ENCODE peak calls at places on chromosomes 12 and 14, in ten cellular contexts. W, J, V, X, Y, A, P, L, Q and R are unnamed samples.

GRCh38 chr14:95895720-95896119 is 19.1 kb downstream of the TUNAR start:
- DNase-seq in W (no peak), J (no peak), V (peak), X (no peak), Q (no peak), P (no peak), A (no peak), L (no peak), Y (peak), R (no peak)

GRCh38 chr12:93156091-93156490 is 221.6 kb upstream of the NUDT4 start:
- DNase-seq in P (no peak), X (no peak), J (no peak), V (no peak), Q (no peak), W (no peak), A (no peak), Y (no peak), L (no peak), R (no peak)

GRCh38 chr14:54200726-54201125 is 196.1 kb upstream of the CDKN3 start:
- DNase-seq in P (no peak), A (peak), J (no peak), Q (no peak), Y (no peak), V (no peak), L (peak), W (no peak), X (no peak), R (no peak)

GRCh38 chr12:106223485-106224391 is 24.1 kb downstream of the CKAP4 start:
- DNase-seq in Y (peak), L (no peak), V (peak), A (peak), J (peak), Q (peak), X (peak), P (no peak), W (no peak), R (peak)

GRCh38 chr12:20549115-20549719 is 145.9 kb upstream of the SLCO1C1 start:
- DNase-seq in J (no peak), Q (peak), L (no peak), P (no peak), X (no peak), W (no peak), Y (no peak), A (peak), V (no peak), R (no peak)

GRCh38 chr12:52575256-52575655 is 1.6 kb upstream of the KRT74 start:
- DNase-seq in A (no peak), W (no peak), P (no peak), J (no peak), X (no peak), Q (no peak), V (no peak), L (no peak), Y (no peak), R (no peak)

GRCh38 chr12:93922583-93923006 is 225.8 kb upstream of the PLXNC1 start:
- DNase-seq in Q (no peak), W (no peak), A (no peak), X (no peak), V (no peak), Y (no peak), J (no peak), L (no peak), P (no peak), R (no peak)

GRCh38 chr12:57629897-57630471 is 3.0 kb downstream of the B4GALNT1 start:
- DNase-seq in W (no peak), L (no peak), J (peak), Q (no peak), P (no peak), X (no peak), A (no peak), V (no peak), Y (no peak), R (no peak)

GRCh38 chr12:63276537-63277365 is 125.8 kb upstream of the AVPR1A start:
- DNase-seq in Y (peak), Q (no peak), A (peak), J (no peak), V (no peak), X (no peak), L (no peak), P (no peak), W (no peak), R (no peak)

GRCh38 chr12:101793401-101793800 is 37.4 kb downstream of the GNPTAB start:
- DNase-seq in L (no peak), A (peak), V (peak), X (no peak), Y (no peak), J (no peak), W (peak), P (no peak), Q (no peak), R (no peak)

GRCh38 chr12:127162307-127162706 is 1104.7 kb upstream of the TMEM132C start:
- DNase-seq in V (peak), A (no peak), L (no peak), Y (no peak), P (no peak), X (no peak), W (no peak), J (no peak), Q (no peak), R (no peak)
- TF ChIP-seq CTCF in V (no peak), A (no peak), L (no peak), Y (no peak), P (no peak), X (no peak), W (no peak), J (no peak), Q (no peak), R (no peak)

GRCh38 chr12:55142896-55143870 is 17.0 kb downstream of the OR9K2 start:
- DNase-seq in Y (peak), W (peak), P (no peak), V (peak), J (no peak), X (no peak), Q (no peak), A (peak), L (peak), R (peak)
- TF ChIP-seq CTCF in Y (peak), W (peak), P (peak), V (peak), J (peak), X (peak), Q (peak), A (peak), L (peak), R (peak)

DNA sequence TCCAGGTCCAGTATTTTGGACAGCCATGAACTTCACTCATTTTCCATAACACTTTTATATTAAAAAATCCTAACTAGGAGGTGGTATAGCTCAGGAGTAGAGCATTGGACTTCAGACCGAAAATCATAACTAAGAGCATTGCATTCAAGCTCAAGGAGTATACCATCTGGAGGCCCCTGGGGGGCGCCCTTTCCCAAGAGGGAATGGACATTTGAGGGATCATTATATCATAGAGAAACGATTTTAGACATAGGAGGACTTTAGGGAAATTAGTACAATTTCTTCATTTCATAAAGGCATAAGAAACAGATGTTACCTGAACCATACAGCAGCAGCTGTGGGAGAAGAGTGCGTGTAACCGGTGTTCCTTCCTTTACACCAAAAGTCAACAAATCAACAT is 5.2 kb upstream of the ATG14 start:
- DNase-seq in L (no peak), W (no peak), A (peak), J (no peak), X (no peak), P (no peak), Y (peak), V (no peak), Q (no peak), R (no peak)
- TF ChIP-seq CTCF in L (peak), W (peak), A (peak), J (no peak), X (no peak), P (peak), Y (peak), V (peak), Q (no peak), R (peak)

GRCh38 chr14:21902561-21903199 is 229.1 kb upstream of the OR4E1 start:
- DNase-seq in W (no peak), L (no peak), J (no peak), V (no peak), Y (peak), X (no peak), P (no peak), A (peak), Q (no peak), R (no peak)
- TF ChIP-seq CTCF in W (peak), L (no peak), J (no peak), V (peak), Y (peak), X (peak), P (peak), A (peak), Q (no peak), R (peak)

GRCh38 chr14:35404496-35405303 is at the start of gene NFKBIA:
- DNase-seq in V (peak), Q (peak), J (peak), W (peak), L (no peak), Y (peak), P (no peak), A (peak), X (peak), R (no peak)
- TF ChIP-seq CTCF in V (peak), Q (no peak), J (no peak), W (peak), L (peak), Y (peak), P (peak), A (no peak), X (peak), R (peak)

DNA sequence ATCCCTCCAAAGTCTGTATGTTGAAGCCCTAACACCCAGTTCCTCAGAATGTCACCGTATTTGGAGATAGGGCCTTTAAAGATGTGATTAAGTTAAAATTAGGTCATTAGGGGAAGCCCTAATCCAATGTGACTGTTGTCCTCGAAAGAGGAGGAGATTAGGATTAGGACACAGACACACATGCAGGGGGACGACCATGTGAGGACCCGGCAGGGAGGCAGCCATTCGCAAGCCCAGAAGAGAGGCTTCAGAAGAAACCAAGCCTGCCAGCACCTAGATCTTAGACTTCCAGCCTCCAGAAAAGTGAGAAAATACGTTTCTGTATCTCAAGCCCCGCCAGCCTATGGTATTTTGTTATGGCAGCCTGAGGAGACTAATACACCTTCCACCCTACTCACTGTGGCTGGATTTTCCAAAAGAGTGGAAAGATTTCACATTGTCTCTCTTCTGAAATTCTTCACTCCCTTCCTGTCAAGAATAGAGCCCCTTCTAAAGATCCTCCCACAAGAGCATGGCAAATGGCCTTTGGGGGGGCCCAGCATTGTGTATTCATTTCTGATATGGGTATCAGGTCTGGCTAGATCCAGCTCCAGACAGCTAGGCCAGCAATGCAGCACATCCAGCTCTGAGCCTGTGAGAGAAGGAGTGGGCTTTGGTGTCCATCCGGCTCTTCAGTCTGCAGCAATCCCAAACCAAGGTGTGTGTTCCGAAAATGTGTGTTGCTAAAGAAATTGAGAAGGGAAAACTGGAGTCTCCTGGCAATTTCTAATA is 15.4 kb upstream of the UBC start:
- DNase-seq in P (no peak), A (no peak), V (no peak), Q (no peak), X (peak), W (no peak), Y (no peak), J (no peak), L (no peak), R (no peak)
- TF ChIP-seq CTCF in P (no peak), A (no peak), V (no peak), Q (no peak), X (no peak), W (no peak), Y (no peak), J (no peak), L (no peak), R (no peak)